ENCODE peak calls at places on chromosomes 12 and 14, in six cellular contexts. One of them, this sample, is unnamed.

GRCh38 chr12:109621864-109622485 is 48.4 kb downstream of the MVK start:
- DNase-seq in LHCN-M2: no peak
- DNase-seq in fibroblast of the aortic adventitia: no peak
- DNase-seq in NCI-H1105: peak
- DNase-seq in HTR-8/SVneo: no peak
- DNase-seq in T-helper 1 cell: no peak
- DNase-seq in this sample: no peak

GRCh38 chr12:81164827-81165226 is 86.9 kb downstream of the ACSS3 start:
- DNase-seq in NCI-H1105: no peak
- DNase-seq in T-helper 1 cell: no peak
- DNase-seq in HTR-8/SVneo: no peak
- DNase-seq in LHCN-M2: no peak
- DNase-seq in fibroblast of the aortic adventitia: no peak
- DNase-seq in this sample: no peak

GRCh38 chr14:36935976-36936678 is 236.3 kb downstream of the SLC25A21 start:
- DNase-seq in HTR-8/SVneo: no peak
- DNase-seq in T-helper 1 cell: no peak
- DNase-seq in LHCN-M2: no peak
- DNase-seq in fibroblast of the aortic adventitia: peak
- DNase-seq in NCI-H1105: no peak
- DNase-seq in this sample: no peak

GRCh38 chr12:1203735-1204019 is 212.7 kb downstream of the ERC1 start:
- DNase-seq in LHCN-M2: no peak
- DNase-seq in T-helper 1 cell: no peak
- DNase-seq in NCI-H1105: no peak
- DNase-seq in HTR-8/SVneo: no peak
- DNase-seq in fibroblast of the aortic adventitia: peak
- DNase-seq in this sample: no peak

GRCh38 chr14:69586420-69586819 is 11.7 kb upstream of the CCDC177 start:
- DNase-seq in HTR-8/SVneo: no peak
- DNase-seq in NCI-H1105: no peak
- DNase-seq in LHCN-M2: no peak
- DNase-seq in T-helper 1 cell: no peak
- DNase-seq in fibroblast of the aortic adventitia: peak
- DNase-seq in this sample: no peak

GRCh38 chr14:50831704-50832130 is 755 bp upstream of the NIN start:
- DNase-seq in fibroblast of the aortic adventitia: no peak
- DNase-seq in HTR-8/SVneo: no peak
- DNase-seq in LHCN-M2: no peak
- DNase-seq in T-helper 1 cell: no peak
- DNase-seq in NCI-H1105: no peak
- DNase-seq in this sample: no peak

GRCh38 chr12:123104809-123105208 is 46.1 kb downstream of the PITPNM2 start:
- DNase-seq in fibroblast of the aortic adventitia: no peak
- DNase-seq in HTR-8/SVneo: no peak
- DNase-seq in T-helper 1 cell: no peak
- DNase-seq in LHCN-M2: no peak
- DNase-seq in NCI-H1105: no peak
- DNase-seq in this sample: no peak

GRCh38 chr12:56488041-56488955 is at the start of gene GLS2:
- DNase-seq in HTR-8/SVneo: peak
- DNase-seq in fibroblast of the aortic adventitia: peak
- DNase-seq in LHCN-M2: peak
- DNase-seq in T-helper 1 cell: peak
- DNase-seq in NCI-H1105: peak
- DNase-seq in this sample: peak

GRCh38 chr14:64880382-64881121 is 845 bp upstream of the SPTB start:
- DNase-seq in LHCN-M2: no peak
- DNase-seq in fibroblast of the aortic adventitia: no peak
- DNase-seq in NCI-H1105: peak
- DNase-seq in T-helper 1 cell: peak
- DNase-seq in HTR-8/SVneo: peak
- DNase-seq in this sample: peak

GRCh38 chr12:124599074-124599999 is 31.9 kb upstream of the NCOR2 start:
- DNase-seq in T-helper 1 cell: no peak
- DNase-seq in NCI-H1105: no peak
- DNase-seq in fibroblast of the aortic adventitia: peak
- DNase-seq in LHCN-M2: peak
- DNase-seq in HTR-8/SVneo: no peak
- DNase-seq in this sample: no peak

GRCh38 chr14:55841625-55842024 is 261.6 kb downstream of the KTN1 start:
- DNase-seq in NCI-H1105: no peak
- DNase-seq in LHCN-M2: no peak
- DNase-seq in T-helper 1 cell: no peak
- DNase-seq in HTR-8/SVneo: no peak
- DNase-seq in fibroblast of the aortic adventitia: no peak
- DNase-seq in this sample: no peak

GRCh38 chr12:2858334-2858733 is 1.5 kb upstream of the TEX52 start:
- DNase-seq in fibroblast of the aortic adventitia: no peak
- DNase-seq in NCI-H1105: no peak
- DNase-seq in T-helper 1 cell: no peak
- DNase-seq in LHCN-M2: no peak
- DNase-seq in HTR-8/SVneo: no peak
- DNase-seq in this sample: no peak

GRCh38 chr12:29537292-29537691 is 39.8 kb upstream of the OVCH1 start:
- DNase-seq in HTR-8/SVneo: no peak
- DNase-seq in T-helper 1 cell: no peak
- DNase-seq in NCI-H1105: no peak
- DNase-seq in LHCN-M2: peak
- DNase-seq in fibroblast of the aortic adventitia: peak
- DNase-seq in this sample: no peak

GRCh38 chr12:3281588-3282150 is 204.5 kb downstream of the TSPAN9 start:
- DNase-seq in T-helper 1 cell: no peak
- DNase-seq in HTR-8/SVneo: no peak
- DNase-seq in fibroblast of the aortic adventitia: no peak
- DNase-seq in NCI-H1105: no peak
- DNase-seq in LHCN-M2: no peak
- DNase-seq in this sample: no peak